ENCODE peak calls at places on chromosome 17, in five cellular contexts. G is fibroblast of mammary gland, Q is nucleus accumbens, I is ureter, H is thoracic aorta. R is an unnamed sample.

GRCh38 chr17:81902653-81903414 is 796 bp downstream of the NPB start:
- DNase-seq in G (no peak), Q (no peak), I (no peak), H (no peak), R (no peak)

GRCh38 chr17:34068506-34069035 is 186.5 kb upstream of the CCL2 start:
- DNase-seq in G (no peak), Q (no peak), I (no peak), H (no peak), R (no peak)

GRCh38 chr17:15404116-15404730 is 62.8 kb upstream of the TEKT3 start:
- DNase-seq in G (peak; percentile 58), Q (no peak), I (no peak), H (no peak), R (no peak)

GRCh38 chr17:17693253-17693954 is 12.1 kb downstream of the RAI1 start:
- DNase-seq in G (no peak), Q (peak; percentile 41), I (peak; percentile 86), H (peak; percentile 53), R (peak; percentile 76)

GRCh38 chr17:68399638-68400403 is 57.5 kb downstream of the WIPI1 start:
- DNase-seq in G (peak; percentile 88), Q (no peak), I (peak; percentile 35), H (no peak), R (no peak)

GRCh38 chr17:4750606-4751005 is 10.9 kb upstream of the CXCL16 start:
- DNase-seq in G (no peak), Q (no peak), I (no peak), H (no peak), R (no peak)

GRCh38 chr17:80765241-80766022 is 220.8 kb downstream of the RPTOR start:
- DNase-seq in G (no peak), Q (no peak), I (no peak), H (no peak), R (no peak)

GRCh38 chr17:31574458-31574857 is 183.0 kb downstream of the RAB11FIP4 start:
- DNase-seq in G (no peak), Q (no peak), I (no peak), H (no peak), R (no peak)

GRCh38 chr17:83101805-83102480 is 22.5 kb downstream of the METRNL start:
- DNase-seq in G (no peak), Q (no peak), I (no peak), H (no peak), R (no peak)

GRCh38 chr17:49739662-49740271 is 24.2 kb downstream of the FAM117A start:
- DNase-seq in G (peak; percentile 31), Q (no peak), I (peak; percentile 84), H (peak; percentile 26), R (peak; percentile 89)